ENCODE peak calls at places on chromosomes 6 and 20, in eight cellular contexts. F, P, I, U, J, S, D and W are unnamed samples.

GRCh38 chr6:157059781-157060180 is 263.5 kb downstream of the TMEM242 start:
- DNase-seq in S (no peak), I (no peak), J (peak), P (no peak), F (no peak), U (no peak), D (no peak), W (no peak)

GRCh38 chr6:129331450-129332138 is 378.4 kb downstream of the ARHGAP18 start:
- DNase-seq in S (no peak), D (no peak), J (no peak), P (no peak), U (no peak), F (peak), I (no peak), W (no peak)

GRCh38 chr6:74073429-74073828 is 377.4 kb downstream of the CD109 start:
- DNase-seq in P (peak), D (no peak), I (no peak), J (no peak), S (no peak), F (peak), U (peak), W (no peak)

GRCh38 chr6:166173292-166173951 is 5.8 kb upstream of the TBXT start:
- DNase-seq in J (peak), P (peak), F (no peak), D (peak), I (no peak), S (peak), U (peak), W (peak)

GRCh38 chr6:90835584-90836212 is 248.8 kb upstream of the MAP3K7 start:
- DNase-seq in U (no peak), F (no peak), I (no peak), S (no peak), J (no peak), P (peak), D (no peak), W (no peak)

GRCh38 chr6:135606392-135606791 is 108.9 kb upstream of the AHI1 start:
- DNase-seq in J (no peak), S (no peak), P (no peak), I (no peak), D (no peak), F (no peak), U (no peak), W (no peak)

GRCh38 chr6:70108230-70108629 is 194.7 kb downstream of the COL9A1 start:
- DNase-seq in F (peak), D (peak), I (peak), P (peak), U (peak), J (peak), S (peak), W (peak)

GRCh38 chr20:63642518-63643247 is 10.5 kb downstream of the STMN3 start:
- DNase-seq in J (peak), I (peak), U (no peak), S (no peak), F (peak), P (no peak), D (peak), W (peak)

GRCh38 chr20:1761116-1761515 is 103.5 kb upstream of the SIRPG start:
- DNase-seq in J (no peak), U (peak), I (no peak), P (no peak), F (peak), D (no peak), S (no peak), W (no peak)

GRCh38 chr20:59403261-59403961 is 103.0 kb downstream of the EDN3 start:
- DNase-seq in U (no peak), F (peak), J (peak), S (peak), P (peak), D (peak), I (peak), W (peak)

GRCh38 chr20:36096404-36096799 is 58.1 kb upstream of the EPB41L1 start:
- DNase-seq in D (no peak), J (no peak), F (no peak), I (no peak), S (no peak), U (no peak), P (no peak), W (no peak)

GRCh38 chr20:24990810-24991252 is 1.7 kb downstream of the APMAP start:
- DNase-seq in U (no peak), F (no peak), I (peak), J (no peak), D (no peak), P (no peak), S (no peak), W (peak)

GRCh38 chr6:142378138-142378875 is 76.5 kb downstream of the ADGRG6 start:
- DNase-seq in S (no peak), F (peak), I (no peak), J (no peak), D (peak), U (peak), P (peak), W (no peak)

GRCh38 chr6:53544050-53544499 is 826 bp downstream of the GCLC start:
- DNase-seq in P (peak), J (no peak), S (no peak), D (peak), U (no peak), I (peak), F (peak), W (peak)

GRCh38 chr20:24802286-24802820 is 146.7 kb upstream of the CST7 start:
- DNase-seq in D (no peak), F (no peak), J (no peak), I (no peak), P (no peak), U (no peak), S (no peak), W (no peak)

DNA sequence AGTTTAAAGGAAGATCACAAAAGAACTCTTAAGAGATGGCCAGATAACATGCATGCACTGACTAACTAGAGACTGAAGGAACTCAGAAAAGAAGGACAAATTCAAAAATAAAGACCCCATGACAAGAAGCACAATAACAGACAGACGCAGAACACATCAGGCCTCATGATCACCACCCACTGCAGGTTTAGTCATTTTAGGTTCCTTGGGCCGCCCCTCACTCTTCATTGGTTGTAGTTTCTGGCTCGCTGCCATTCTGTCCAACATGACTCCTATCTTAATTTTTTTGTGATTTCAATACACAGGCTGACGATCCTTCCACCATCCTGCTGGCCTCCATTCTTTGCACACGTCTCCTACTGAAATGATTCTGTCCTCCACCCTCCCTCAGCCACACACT is 21.6 kb downstream of the STX7 start:
- DNase-seq in D (no peak), F (no peak), U (no peak), J (no peak), S (no peak), I (no peak), P (no peak), W (peak)
- H3K27ac ChIP-seq in D (no peak), F (no peak), U (no peak), J (no peak), S (no peak), I (no peak), P (no peak), W (peak)

GRCh38 chr20:46501337-46501942 is 11.9 kb downstream of the ZNF334 start:
- DNase-seq in F (no peak), I (no peak), U (no peak), P (no peak), D (peak), J (no peak), S (no peak), W (no peak)
- TF ChIP-seq EZH2phosphoT487 in F (no peak), I (no peak), U (no peak), P (no peak), D (no peak), J (no peak), S (no peak), W (no peak)

GRCh38 chr6:75694406-75694805 is 54.6 kb upstream of the MYO6 start:
- DNase-seq in U (no peak), D (no peak), P (no peak), J (no peak), F (no peak), I (no peak), S (no peak), W (no peak)

GRCh38 chr6:75691012-75691411 is 58.0 kb upstream of the MYO6 start:
- DNase-seq in I (no peak), D (no peak), P (no peak), S (no peak), J (no peak), F (peak), U (peak), W (no peak)

GRCh38 chr6:75689576-75689975 is 59.5 kb upstream of the MYO6 start:
- DNase-seq in D (no peak), F (no peak), U (no peak), I (no peak), S (no peak), P (no peak), J (no peak), W (no peak)

GRCh38 chr6:75693534-75693933 is 55.5 kb upstream of the MYO6 start:
- DNase-seq in J (no peak), U (no peak), F (peak), S (no peak), P (no peak), I (no peak), D (no peak), W (no peak)
- TF ChIP-seq CTCF in J (peak), U (no peak), F (peak), S (peak), P (peak), I (peak), D (no peak), W (peak)

GRCh38 chr20:20265210-20265609 is 102.7 kb upstream of the INSM1 start:
- DNase-seq in P (no peak), U (no peak), I (no peak), F (no peak), J (no peak), S (no peak), D (no peak), W (no peak)
- H3K27ac ChIP-seq in P (no peak), U (no peak), I (no peak), F (no peak), J (no peak), S (no peak), D (no peak), W (no peak)

GRCh38 chr6:133977983-133978895 is 25.2 kb downstream of the TBPL1 start:
- DNase-seq in D (no peak), J (no peak), P (peak), I (no peak), U (no peak), F (peak), S (peak), W (no peak)

GRCh38 chr6:133969285-133969946 is 16.4 kb downstream of the TBPL1 start:
- DNase-seq in P (no peak), S (no peak), J (no peak), D (no peak), U (no peak), F (no peak), I (no peak), W (no peak)

GRCh38 chr6:133972388-133972787 is 19.4 kb downstream of the TBPL1 start:
- DNase-seq in P (no peak), F (no peak), U (no peak), J (no peak), I (no peak), S (no peak), D (no peak), W (no peak)

GRCh38 chr6:133971861-133972260 is 18.8 kb downstream of the TBPL1 start:
- DNase-seq in D (no peak), S (no peak), I (no peak), P (no peak), J (no peak), F (no peak), U (no peak), W (no peak)

GRCh38 chr6:133973109-133973971 is 20.3 kb downstream of the TBPL1 start:
- DNase-seq in J (peak), P (peak), U (peak), D (peak), S (peak), I (peak), F (peak), W (peak)
- TF ChIP-seq EZH2phosphoT487 in J (no peak), P (no peak), U (no peak), D (no peak), S (no peak), I (no peak), F (no peak), W (no peak)

GRCh38 chr20:44576297-44576696 is 6.1 kb upstream of the PKIG start:
- DNase-seq in P (no peak), J (no peak), F (peak), S (no peak), D (peak), U (no peak), I (no peak), W (peak)
- TF ChIP-seq CTCF in P (peak), J (peak), F (peak), S (peak), D (peak), U (no peak), I (no peak), W (peak)

GRCh38 chr20:48721324-48722001 is 106.3 kb downstream of the PREX1 start:
- DNase-seq in F (no peak), S (no peak), I (no peak), D (no peak), P (no peak), U (no peak), J (no peak), W (peak)
- H3K27ac ChIP-seq in F (no peak), S (no peak), I (no peak), D (no peak), P (peak), U (no peak), J (no peak), W (no peak)

DNA sequence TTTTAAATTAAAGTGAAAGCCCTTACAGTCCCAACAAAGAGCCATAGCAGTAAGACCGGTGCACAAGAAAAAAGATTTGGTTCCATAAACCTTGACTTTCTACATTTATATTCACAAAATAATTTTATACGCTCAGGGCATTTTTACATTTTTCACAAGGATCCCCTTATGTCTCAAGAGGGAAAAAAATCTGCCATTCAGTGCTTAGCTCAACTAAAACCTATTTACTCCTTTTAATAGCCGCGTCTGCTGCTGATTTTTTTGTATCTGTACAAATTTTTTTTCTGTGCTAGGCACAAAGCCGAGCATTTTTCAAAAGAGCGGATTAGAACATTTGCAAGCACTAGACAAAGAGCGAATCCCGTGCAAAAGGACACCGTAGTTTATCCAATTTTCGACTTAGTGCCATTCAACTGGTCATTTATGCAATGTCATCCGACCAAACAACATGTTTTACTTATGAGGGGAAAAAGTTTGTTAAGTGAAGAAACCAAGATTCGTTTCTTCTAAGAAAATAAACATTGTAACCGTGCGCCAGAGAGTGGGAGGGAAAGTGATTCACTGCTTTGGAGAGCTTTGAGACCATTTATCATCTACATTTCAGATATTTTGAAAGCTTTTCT is 3.7 kb downstream of the TFAP2D start:
- DNase-seq in S (no peak), U (no peak), D (peak), F (no peak), I (no peak), J (peak), P (no peak), W (no peak)
- TF ChIP-seq EZH2phosphoT487 in S (no peak), U (no peak), D (no peak), F (no peak), I (no peak), J (peak), P (no peak), W (no peak)

DNA sequence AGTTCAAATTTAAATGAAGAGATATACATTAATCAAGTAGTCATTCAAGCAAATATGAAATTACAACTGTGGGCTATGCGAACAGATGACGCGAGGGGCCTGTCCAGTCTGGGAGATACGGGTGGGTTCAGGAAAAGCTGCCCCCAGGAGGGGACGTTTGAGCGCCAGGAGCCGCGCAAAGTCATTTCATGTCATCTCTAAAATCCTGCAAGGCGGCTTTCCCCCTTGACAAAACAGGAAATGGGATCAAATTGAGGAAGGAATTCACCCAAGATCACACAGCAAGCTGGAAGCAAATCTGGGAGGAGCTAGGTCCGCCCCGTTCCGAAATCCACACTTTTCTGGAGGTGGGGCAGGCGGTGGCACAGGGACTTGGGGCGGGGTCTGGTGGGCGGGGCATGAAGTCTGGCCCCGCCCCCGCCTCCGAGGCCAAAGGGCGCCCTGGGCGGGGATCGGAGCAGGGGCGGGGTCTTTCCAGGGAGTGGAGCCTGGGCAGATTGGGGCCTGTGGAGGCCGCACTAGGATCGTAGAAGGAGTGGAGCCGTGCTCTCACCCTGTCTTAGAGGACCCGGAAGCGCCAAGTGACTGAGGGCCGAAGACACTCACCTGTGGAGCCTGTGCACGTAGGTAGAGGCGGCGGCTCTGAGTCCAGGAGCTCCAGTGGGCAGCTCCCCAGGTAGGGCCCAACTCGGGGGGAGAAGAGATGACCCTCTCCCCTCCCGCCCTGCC is at the start of gene LPIN3:
- DNase-seq in P (peak), F (peak), I (peak), S (peak), D (peak), J (peak), U (peak), W (peak)
- TF ChIP-seq CTCF in P (peak), F (no peak), I (no peak), S (no peak), D (peak), J (peak), U (no peak), W (peak)